ENCODE peak calls at places on chromosomes 3 and 15, in four cellular contexts. Q is neural crest cell, M is cardiac muscle cell, C is tibial nerve. P is an unnamed sample.

GRCh38 chr15:61742591-61742990 is 317.7 kb downstream of the VPS13C start:
- DNase-seq in Q (no peak), M (no peak), C (no peak), P (no peak)

GRCh38 chr15:96122077-96123027 is 208.1 kb upstream of the NR2F2 start:
- DNase-seq in Q (no peak), M (peak), C (no peak), P (no peak)

GRCh38 chr3:108153451-108153981 is 62.7 kb upstream of the CD47 start:
- DNase-seq in Q (peak), M (peak), C (no peak), P (peak)

GRCh38 chr3:37147676-37148075 is 26.7 kb downstream of the LRRFIP2 start:
- DNase-seq in Q (no peak), M (no peak), C (no peak), P (no peak)

GRCh38 chr15:68431037-68431791 is 749 bp downstream of the ITGA11 start:
- DNase-seq in Q (no peak), M (peak), C (no peak), P (no peak)

GRCh38 chr3:123602325-123602724 is 17.5 kb upstream of the HACD2 start:
- DNase-seq in Q (no peak), M (no peak), C (no peak), P (peak)

GRCh38 chr3:139627759-139628158 is 50.0 kb downstream of the NMNAT3 start:
- DNase-seq in Q (no peak), M (no peak), C (no peak), P (no peak)

GRCh38 chr15:63371297-63371918 is 10.2 kb downstream of the CA12 start:
- DNase-seq in Q (no peak), M (no peak), C (no peak), P (no peak)

GRCh38 chr3:187963003-187963676 is 190.8 kb upstream of the LPP start:
- DNase-seq in Q (no peak), M (no peak), C (no peak), P (no peak)

GRCh38 chr3:9553021-9553948 is at the start of gene LHFPL4:
- DNase-seq in Q (no peak), M (no peak), C (no peak), P (no peak)

GRCh38 chr3:146044046-146044445 is 116.9 kb downstream of the PLOD2 start:
- DNase-seq in Q (no peak), M (no peak), C (no peak), P (no peak)

GRCh38 chr3:115092220-115092791 is 54.8 kb downstream of the ZBTB20 start:
- DNase-seq in Q (peak), M (peak), C (peak), P (peak)

GRCh38 chr3:58021072-58021959 is 13.1 kb downstream of the FLNB start:
- DNase-seq in Q (no peak), M (no peak), C (no peak), P (peak)

GRCh38 chr15:50137893-50138292 is 18.9 kb upstream of the ATP8B4 start:
- DNase-seq in Q (no peak), M (no peak), C (no peak), P (no peak)

GRCh38 chr3:129409541-129409940 is 18.9 kb downstream of the EFCAB12 start:
- DNase-seq in Q (no peak), M (no peak), C (no peak), P (no peak)

GRCh38 chr3:143495527-143495926 is 352.7 kb downstream of the SLC9A9 start:
- DNase-seq in Q (no peak), M (no peak), C (no peak), P (no peak)

GRCh38 chr3:129663045-129663446 is 56.6 kb upstream of the PLXND1 start:
- DNase-seq in Q (no peak), M (no peak), C (no peak), P (peak)

GRCh38 chr3:141305436-141305835 is 62.9 kb upstream of the ZBTB38 start:
- DNase-seq in Q (no peak), M (no peak), C (no peak), P (peak)

GRCh38 chr15:71080705-71081104 is 34.6 kb upstream of the THSD4 start:
- DNase-seq in Q (no peak), M (no peak), C (no peak), P (no peak)

GRCh38 chr3:194933465-194933864 is 247.8 kb downstream of the FAM43A start:
- DNase-seq in Q (no peak), M (no peak), C (no peak), P (no peak)

GRCh38 chr3:171459130-171459941 is 869 bp downstream of the TNIK start:
- DNase-seq in Q (peak), M (peak), C (no peak), P (peak)

GRCh38 chr3:156161172-156161571 is 40.8 kb downstream of the KCNAB1 start:
- DNase-seq in Q (no peak), M (no peak), C (no peak), P (no peak)

GRCh38 chr3:110871869-110872268 is 199.7 kb upstream of the NECTIN3 start:
- DNase-seq in Q (no peak), M (no peak), C (no peak), P (no peak)

GRCh38 chr3:125151916-125152315 is 60.6 kb downstream of the SLC12A8 start:
- DNase-seq in Q (no peak), M (no peak), C (no peak), P (no peak)

GRCh38 chr3:64267774-64268604 is 42.7 kb upstream of the PRICKLE2 start:
- DNase-seq in Q (peak), M (peak), C (peak), P (peak)

GRCh38 chr3:39180183-39180545 is 12.2 kb downstream of the XIRP1 start:
- DNase-seq in Q (no peak), M (no peak), C (no peak), P (no peak)

GRCh38 chr3:39178553-39178952 is 13.8 kb downstream of the XIRP1 start:
- DNase-seq in Q (no peak), M (no peak), C (no peak), P (no peak)

GRCh38 chr3:39183231-39184080 is 8.9 kb downstream of the XIRP1 start:
- DNase-seq in Q (no peak), M (no peak), C (no peak), P (no peak)

GRCh38 chr3:39181408-39182335 is 10.7 kb downstream of the XIRP1 start:
- DNase-seq in Q (no peak), M (no peak), C (no peak), P (no peak)

GRCh38 chr3:39180546-39181346 is 11.6 kb downstream of the XIRP1 start:
- DNase-seq in Q (peak), M (peak), C (peak), P (peak)
- TF ChIP-seq CTCF in Q (peak), M (peak), C (peak), P (no peak)

GRCh38 chr15:58842713-58843396 is 71.8 kb downstream of the MINDY2 start:
- DNase-seq in Q (no peak), M (no peak), C (no peak), P (no peak)

GRCh38 chr15:58840048-58840447 is 68.9 kb downstream of the MINDY2 start:
- DNase-seq in Q (no peak), M (no peak), C (no peak), P (peak)

DNA sequence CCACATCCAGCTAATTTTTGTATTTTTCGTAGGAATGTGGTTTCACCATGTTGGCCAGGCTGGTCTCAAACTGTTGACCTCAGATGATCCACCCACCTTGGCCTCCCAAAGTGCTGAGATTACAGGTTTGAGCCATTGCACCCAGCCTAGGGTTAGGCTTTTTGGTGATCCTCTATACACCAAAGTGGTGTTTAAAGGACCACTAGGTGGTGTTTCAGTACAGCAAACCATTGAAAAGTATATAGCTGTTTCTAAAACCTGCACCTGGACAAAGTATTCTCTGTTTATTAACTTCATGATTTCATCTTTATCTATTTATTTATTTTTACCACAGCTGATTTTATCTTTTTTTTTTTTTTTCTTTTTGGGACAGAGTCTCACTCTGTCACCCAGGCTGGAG is 68.4 kb downstream of the MINDY2 start:
- DNase-seq in Q (no peak), M (no peak), C (no peak), P (no peak)
- TF ChIP-seq CTCF in Q (peak), M (peak), C (no peak), P (no peak)

GRCh38 chr3:170117134-170117533 is 64.4 kb downstream of the PHC3 start:
- DNase-seq in Q (no peak), M (no peak), C (no peak), P (no peak)
- TF ChIP-seq CTCF in Q (peak), M (peak), C (no peak), P (no peak)

GRCh38 chr3:27511724-27512422 is 27.7 kb upstream of the SLC4A7 start:
- DNase-seq in Q (no peak), M (no peak), C (no peak), P (no peak)
- TF ChIP-seq CTCF in Q (no peak), M (no peak), C (no peak), P (no peak)

GRCh38 chr3:126370606-126371005 is 13.4 kb upstream of the KLF15 start:
- DNase-seq in Q (no peak), M (no peak), C (no peak), P (no peak)

GRCh38 chr3:126372413-126373145 is 15.4 kb upstream of the KLF15 start:
- DNase-seq in Q (no peak), M (no peak), C (no peak), P (no peak)

GRCh38 chr3:126370055-126370454 is 12.8 kb upstream of the KLF15 start:
- DNase-seq in Q (no peak), M (no peak), C (no peak), P (no peak)

GRCh38 chr3:126369490-126369889 is 12.3 kb upstream of the KLF15 start:
- DNase-seq in Q (no peak), M (no peak), C (no peak), P (no peak)

DNA sequence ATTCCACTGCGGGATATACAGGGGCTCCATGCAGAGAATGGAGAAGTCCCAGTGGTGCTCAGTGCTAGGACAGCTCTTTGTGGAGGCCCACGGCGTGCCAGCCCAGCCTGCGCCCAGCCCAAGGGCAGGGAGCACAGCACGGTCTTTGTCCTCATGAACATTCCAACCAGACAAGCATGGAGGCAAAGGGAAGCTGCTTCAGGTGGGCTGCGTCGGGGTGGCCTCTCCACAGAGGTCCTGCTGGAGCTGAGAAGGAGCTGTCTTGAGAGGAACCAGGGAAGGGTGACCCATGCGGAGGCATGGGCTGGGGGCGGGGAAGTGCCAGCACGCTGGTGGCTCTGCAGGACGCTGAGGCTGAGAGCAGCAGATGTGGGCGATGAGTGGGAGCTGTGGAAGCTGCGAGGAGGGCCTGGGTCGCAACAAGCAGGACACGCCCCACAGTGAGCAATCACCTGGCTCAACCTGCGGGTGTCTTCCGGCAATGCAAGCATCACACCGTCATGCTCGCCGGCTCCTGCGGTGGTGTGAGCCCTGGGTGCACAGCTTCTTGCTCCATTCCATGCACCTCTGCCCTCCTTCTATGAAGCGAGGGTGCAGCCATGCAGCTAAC is 14.0 kb upstream of the KLF15 start:
- DNase-seq in Q (no peak), M (no peak), C (no peak), P (no peak)
- TF ChIP-seq CTCF in Q (no peak), M (no peak), C (no peak), P (no peak)

GRCh38 chr15:57611938-57612337 is 20.2 kb downstream of the MYZAP start:
- DNase-seq in Q (no peak), M (peak), C (no peak), P (peak)
- TF ChIP-seq CTCF in Q (no peak), M (peak), C (peak), P (peak)

GRCh38 chr3:40869013-40869412 is 330.3 kb upstream of the CTNNB1 start:
- DNase-seq in Q (no peak), M (peak), C (no peak), P (no peak)

GRCh38 chr3:40867826-40868225 is 331.5 kb upstream of the CTNNB1 start:
- DNase-seq in Q (no peak), M (no peak), C (no peak), P (no peak)

GRCh38 chr3:40872562-40872961 is 326.7 kb upstream of the CTNNB1 start:
- DNase-seq in Q (no peak), M (no peak), C (no peak), P (no peak)

GRCh38 chr3:40871411-40871810 is 327.9 kb upstream of the CTNNB1 start:
- DNase-seq in Q (no peak), M (no peak), C (no peak), P (no peak)

DNA sequence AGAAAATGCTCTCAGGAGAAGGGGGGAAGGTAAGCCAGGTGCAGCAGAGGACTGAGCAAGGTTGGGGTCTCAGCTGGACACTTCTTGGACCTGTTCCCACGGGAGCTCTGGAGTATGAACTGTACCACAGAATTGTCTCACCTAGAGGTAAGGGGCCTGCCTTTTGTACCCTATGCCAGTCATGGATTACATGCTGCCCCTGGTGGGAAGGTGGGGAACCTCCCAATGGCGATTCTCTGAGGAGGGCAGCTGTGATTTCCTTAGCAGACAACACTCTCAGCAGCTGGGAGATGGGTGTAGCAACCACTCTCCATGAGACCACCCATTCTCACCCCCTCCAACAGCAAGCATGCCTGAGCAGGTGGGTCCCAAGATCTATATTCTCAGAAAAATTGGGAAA is 329.4 kb upstream of the CTNNB1 start:
- DNase-seq in Q (no peak), M (no peak), C (no peak), P (peak)
- TF ChIP-seq CTCF in Q (no peak), M (no peak), C (no peak), P (no peak)

GRCh38 chr3:191070201-191070600 is 128.8 kb upstream of the OSTN start:
- DNase-seq in Q (no peak), M (no peak), C (no peak), P (no peak)

GRCh38 chr3:191068946-191069813 is 129.9 kb upstream of the OSTN start:
- DNase-seq in Q (no peak), M (no peak), C (no peak), P (no peak)

GRCh38 chr3:191066669-191067068 is 132.4 kb upstream of the OSTN start:
- DNase-seq in Q (no peak), M (no peak), C (no peak), P (no peak)

GRCh38 chr3:191070762-191071365 is 128.2 kb upstream of the OSTN start:
- DNase-seq in Q (no peak), M (peak), C (no peak), P (no peak)

DNA sequence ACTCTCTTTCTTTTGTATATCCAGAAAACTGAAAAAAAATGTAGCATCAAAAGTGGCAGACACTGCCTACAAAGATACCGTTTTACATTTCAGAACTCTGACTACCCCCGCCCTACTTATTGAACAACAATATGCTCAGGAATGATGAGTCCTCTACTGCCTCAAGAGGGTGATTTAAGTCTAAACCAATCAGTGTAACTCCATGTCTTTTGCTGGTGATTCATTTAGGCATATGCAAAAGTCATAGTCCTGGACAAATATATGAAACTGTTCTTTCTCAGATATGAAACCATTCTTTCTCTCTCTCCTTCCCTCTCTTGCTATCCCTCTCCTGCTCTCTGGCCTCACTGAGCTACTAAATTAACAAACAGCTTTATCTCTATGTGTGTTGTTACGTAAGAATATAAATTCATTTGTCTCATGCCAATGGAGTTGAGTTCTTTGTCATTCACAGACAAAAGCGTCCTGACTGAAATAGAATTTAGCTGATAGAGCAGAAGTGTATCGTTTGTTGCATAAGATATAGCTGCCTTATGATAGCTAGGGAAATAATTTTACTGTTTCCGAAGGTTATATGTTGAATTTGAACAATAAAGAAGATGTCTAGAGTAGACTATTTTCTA is 133.7 kb upstream of the OSTN start:
- DNase-seq in Q (no peak), M (no peak), C (no peak), P (no peak)
- TF ChIP-seq CTCF in Q (no peak), M (no peak), C (no peak), P (no peak)